ENCODE peak calls at places on chromosomes 4 and X, in seven cellular contexts. Z is GM12865; I is stimulated activated CD8-positive, alpha-beta memory T cell treated with anti-CD3 and anti-CD28 coated beads, Interleukin-12 subunit alpha, Interleukin-12 subunit beta, amount 100 ng/mL, for 1 hour; U is stimulated activated CD4-positive, alpha-beta T cell treated with anti-CD3 and anti-CD28 coated beads, TNF-alpha, amount 100 ng/mL, for 1 hour; H is SJSA1; J is PC-3; L is effector memory CD4-positive, alpha-beta T cell. G is an unnamed sample.

GRCh38 chr4:128029907-128030306 is 31.2 kb upstream of the LARP1B start:
- DNase-seq in Z (no peak), I (no peak), U (no peak), H (no peak), J (no peak), L (no peak), G (no peak)

GRCh38 chr4:141636771-141637460 is 533 bp downstream of the IL15 start:
- DNase-seq in Z (peak), I (no peak), U (no peak), H (peak), J (peak), L (peak), G (no peak)

GRCh38 chrX:69024931-69025330 is 140.3 kb downstream of the PJA1 start:
- DNase-seq in Z (no peak), I (no peak), U (no peak), H (no peak), J (peak), L (no peak), G (no peak)

GRCh38 chr4:38306482-38307071 is 346.4 kb downstream of the PTTG2 start:
- DNase-seq in Z (peak), I (no peak), U (no peak), H (no peak), J (no peak), L (no peak), G (no peak)

GRCh38 chr4:113368056-113368455 is 318.6 kb downstream of the ANK2 start:
- DNase-seq in Z (no peak), I (no peak), U (no peak), H (no peak), J (no peak), L (no peak), G (no peak)

GRCh38 chr4:105998210-105998609 is 102.9 kb downstream of the NPNT start:
- DNase-seq in Z (no peak), I (no peak), U (no peak), H (no peak), J (no peak), L (no peak), G (no peak)

GRCh38 chr4:103204114-103204513 is 6.0 kb upstream of the CENPE start:
- DNase-seq in Z (no peak), I (no peak), U (no peak), H (no peak), J (peak), L (no peak), G (no peak)

GRCh38 chrX:42495139-42495538 is 282.8 kb downstream of the PPP1R2C start:
- DNase-seq in Z (no peak), I (no peak), U (no peak), H (no peak), J (no peak), L (no peak), G (no peak)

GRCh38 chr4:89054627-89055026 is 2.4 kb downstream of the FAM13A start:
- DNase-seq in Z (no peak), I (no peak), U (no peak), H (no peak), J (no peak), L (no peak), G (no peak)

GRCh38 chrX:152943826-152944225 is 46.0 kb downstream of the ZNF185 start:
- DNase-seq in Z (no peak), I (no peak), U (no peak), H (no peak), J (no peak), L (no peak), G (no peak)

GRCh38 chrX:54288277-54288676 is 69.6 kb downstream of the WNK3 start:
- DNase-seq in Z (no peak), I (no peak), U (no peak), H (no peak), J (no peak), L (no peak), G (no peak)

GRCh38 chrX:154444001-154444754 is at the start of gene FAM50A:
- DNase-seq in Z (peak), I (peak), U (peak), H (peak), J (peak), L (peak), G (peak)

GRCh38 chr4:142045996-142046395 is 409.6 kb downstream of the IL15 start:
- DNase-seq in Z (no peak), I (no peak), U (no peak), H (no peak), J (peak), L (no peak), G (no peak)

GRCh38 chr4:143700060-143700419 is 435 bp downstream of the FREM3 start:
- DNase-seq in Z (no peak), I (no peak), U (no peak), H (no peak), J (no peak), L (no peak), G (no peak)

GRCh38 chr4:25297528-25298242 is 14.9 kb upstream of the ZCCHC4 start:
- DNase-seq in Z (no peak), I (no peak), U (no peak), H (no peak), J (no peak), L (no peak), G (no peak)

GRCh38 chr4:145099653-145100052 is 1.5 kb downstream of the ABCE1 start:
- DNase-seq in Z (peak), I (no peak), U (no peak), H (no peak), J (peak), L (no peak), G (no peak)

GRCh38 chr4:100823993-100824323 is 306.1 kb upstream of the EMCN start:
- DNase-seq in Z (no peak), I (no peak), U (no peak), H (no peak), J (no peak), L (no peak), G (no peak)

GRCh38 chr4:5881340-5881739 is 11.5 kb downstream of the CRMP1 start:
- DNase-seq in Z (no peak), I (no peak), U (no peak), H (no peak), J (peak), L (no peak), G (no peak)

GRCh38 chr4:114015444-114015899 is 36.0 kb upstream of the ARSJ start:
- DNase-seq in Z (no peak), I (no peak), U (no peak), H (peak), J (peak), L (no peak), G (no peak)

GRCh38 chrX:104315555-104315954 is 60.8 kb upstream of the ESX1 start:
- DNase-seq in Z (no peak), I (no peak), U (no peak), H (no peak), J (peak), L (no peak), G (no peak)

GRCh38 chrX:39729834-39730670 is 367.7 kb downstream of the BCOR start:
- DNase-seq in Z (no peak), I (no peak), U (no peak), H (peak), J (no peak), L (no peak), G (no peak)

GRCh38 chr4:186587416-186588018 is 32.1 kb upstream of the MTNR1A start:
- DNase-seq in Z (peak), I (peak), U (no peak), H (peak), J (peak), L (peak), G (no peak)

G was measured in CD14-positive monocyte.